ENCODE peak calls at places on chromosomes 13 and 19, in seven cellular contexts. One of them, this sample, is unnamed.

GRCh38 chr19:9857920-9858746 is 23.0 kb downstream of the PIN1 start:
- DNase-seq in H9: no peak
- DNase-seq in H1: no peak
- DNase-seq in mesenchymal stem cell: no peak
- DNase-seq in trophoblast cell: no peak
- DNase-seq in mesendoderm: no peak
- DNase-seq in IMR-90: no peak
- DNase-seq in this sample: no peak

GRCh38 chr13:112756967-112757758 is 67.3 kb downstream of the ATP11A start:
- DNase-seq in mesendoderm: no peak
- DNase-seq in H9: no peak
- DNase-seq in trophoblast cell: no peak
- DNase-seq in mesenchymal stem cell: no peak
- DNase-seq in H1: no peak
- DNase-seq in IMR-90: no peak
- DNase-seq in this sample: peak; percentile 36

GRCh38 chr13:75495938-75496337 is 14.0 kb upstream of the TBC1D4 start:
- DNase-seq in H9: no peak
- DNase-seq in mesenchymal stem cell: peak; percentile 68
- DNase-seq in trophoblast cell: peak; percentile 73
- DNase-seq in IMR-90: peak; percentile 80
- DNase-seq in H1: no peak
- DNase-seq in mesendoderm: no peak
- DNase-seq in this sample: no peak

GRCh38 chr13:67133476-67133875 is 96.7 kb downstream of the PCDH9 start:
- DNase-seq in trophoblast cell: no peak
- DNase-seq in mesendoderm: no peak
- DNase-seq in IMR-90: peak; percentile 23
- DNase-seq in H1: no peak
- DNase-seq in mesenchymal stem cell: no peak
- DNase-seq in H9: no peak
- DNase-seq in this sample: no peak

GRCh38 chr19:1001538-1002166 is 1.4 kb downstream of the GRIN3B start:
- DNase-seq in IMR-90: no peak
- DNase-seq in trophoblast cell: peak; percentile 70
- DNase-seq in mesendoderm: peak; percentile 55
- DNase-seq in H9: peak; percentile 74
- DNase-seq in H1: no peak
- DNase-seq in mesenchymal stem cell: peak; percentile 52
- DNase-seq in this sample: peak; percentile 65

GRCh38 chr13:44573790-44574465 is 2.2 kb downstream of the TSC22D1 start:
- DNase-seq in mesendoderm: peak; percentile 78
- DNase-seq in H1: no peak
- DNase-seq in trophoblast cell: peak; percentile 66
- DNase-seq in IMR-90: peak; percentile 67
- DNase-seq in H9: peak; percentile 55
- DNase-seq in mesenchymal stem cell: peak; percentile 50
- DNase-seq in this sample: no peak

GRCh38 chr13:71854401-71854800 is 12.6 kb downstream of the DACH1 start:
- DNase-seq in mesendoderm: no peak
- DNase-seq in H1: no peak
- DNase-seq in H9: no peak
- DNase-seq in IMR-90: no peak
- DNase-seq in trophoblast cell: no peak
- DNase-seq in mesenchymal stem cell: no peak
- DNase-seq in this sample: no peak

GRCh38 chr13:49878682-49879081 is 57.5 kb downstream of the SPRYD7 start:
- DNase-seq in H9: no peak
- DNase-seq in IMR-90: no peak
- DNase-seq in mesenchymal stem cell: no peak
- DNase-seq in H1: no peak
- DNase-seq in trophoblast cell: no peak
- DNase-seq in mesendoderm: no peak
- DNase-seq in this sample: no peak

GRCh38 chr13:43021926-43022670 is 1.3 kb upstream of the DNAJC15 start:
- DNase-seq in H9: no peak
- DNase-seq in trophoblast cell: peak; percentile 84
- DNase-seq in mesendoderm: no peak
- DNase-seq in IMR-90: peak; percentile 31
- DNase-seq in mesenchymal stem cell: no peak
- DNase-seq in H1: no peak
- DNase-seq in this sample: no peak

GRCh38 chr13:111153977-111154332 is 38.8 kb downstream of the ARHGEF7 start:
- DNase-seq in H9: no peak
- DNase-seq in mesenchymal stem cell: peak; percentile 65
- DNase-seq in H1: no peak
- DNase-seq in IMR-90: no peak
- DNase-seq in trophoblast cell: peak; percentile 78
- DNase-seq in mesendoderm: no peak
- DNase-seq in this sample: no peak

GRCh38 chr13:113774177-113775107 is 15.4 kb downstream of the TMEM255B start:
- DNase-seq in mesenchymal stem cell: peak; percentile 22
- DNase-seq in IMR-90: peak; percentile 19
- DNase-seq in mesendoderm: no peak
- DNase-seq in trophoblast cell: no peak
- DNase-seq in H1: no peak
- DNase-seq in H9: no peak
- DNase-seq in this sample: no peak

GRCh38 chr13:81442904-81443303 is 1102.0 kb upstream of the SPRY2 start:
- DNase-seq in H9: no peak
- DNase-seq in IMR-90: no peak
- DNase-seq in trophoblast cell: peak; percentile 41
- DNase-seq in H1: no peak
- DNase-seq in mesendoderm: no peak
- DNase-seq in mesenchymal stem cell: no peak
- DNase-seq in this sample: no peak

GRCh38 chr19:43481701-43482100 is 16.3 kb upstream of the LYPD3 start:
- DNase-seq in IMR-90: no peak
- DNase-seq in H9: no peak
- DNase-seq in trophoblast cell: no peak
- DNase-seq in H1: no peak
- DNase-seq in mesenchymal stem cell: no peak
- DNase-seq in mesendoderm: no peak
- DNase-seq in this sample: no peak

GRCh38 chr13:50122465-50122864 is 107.2 kb downstream of the KCNRG start:
- DNase-seq in trophoblast cell: no peak
- DNase-seq in mesendoderm: peak; percentile 36
- DNase-seq in IMR-90: no peak
- DNase-seq in mesenchymal stem cell: no peak
- DNase-seq in H1: no peak
- DNase-seq in H9: no peak
- DNase-seq in this sample: no peak

GRCh38 chr19:56405062-56405461 is 930 bp downstream of the ZNF583 start:
- DNase-seq in mesendoderm: no peak
- DNase-seq in trophoblast cell: no peak
- DNase-seq in mesenchymal stem cell: no peak
- DNase-seq in H9: no peak
- DNase-seq in IMR-90: no peak
- DNase-seq in H1: no peak
- DNase-seq in this sample: no peak

GRCh38 chr13:68708336-68708908 is 1399.2 kb upstream of the ATXN8OS start:
- DNase-seq in mesenchymal stem cell: no peak
- DNase-seq in IMR-90: no peak
- DNase-seq in mesendoderm: no peak
- DNase-seq in H1: no peak
- DNase-seq in trophoblast cell: peak; percentile 88
- DNase-seq in H9: peak; percentile 28
- DNase-seq in this sample: no peak

GRCh38 chr19:45887311-45887710 is 1.4 kb upstream of the IRF2BP1 start:
- DNase-seq in mesenchymal stem cell: no peak
- DNase-seq in trophoblast cell: peak; percentile 46
- DNase-seq in H1: no peak
- DNase-seq in mesendoderm: no peak
- DNase-seq in IMR-90: no peak
- DNase-seq in H9: no peak
- DNase-seq in this sample: no peak

GRCh38 chr19:43633520-43633919 is 6.1 kb downstream of the CADM4 start:
- DNase-seq in H1: no peak
- DNase-seq in IMR-90: no peak
- DNase-seq in mesendoderm: no peak
- DNase-seq in trophoblast cell: no peak
- DNase-seq in mesenchymal stem cell: no peak
- DNase-seq in H9: no peak
- DNase-seq in this sample: no peak

GRCh38 chr19:16040642-16041041 is 35.7 kb upstream of the TPM4 start:
- DNase-seq in H1: no peak
- DNase-seq in trophoblast cell: no peak
- DNase-seq in mesendoderm: no peak
- DNase-seq in H9: no peak
- DNase-seq in IMR-90: peak; percentile 10
- DNase-seq in mesenchymal stem cell: peak; percentile 17
- DNase-seq in this sample: no peak

GRCh38 chr13:62684359-62684758 is 1268.7 kb upstream of the PCDH20 start:
- DNase-seq in trophoblast cell: no peak
- DNase-seq in H9: no peak
- DNase-seq in mesenchymal stem cell: no peak
- DNase-seq in IMR-90: no peak
- DNase-seq in H1: no peak
- DNase-seq in mesendoderm: no peak
- DNase-seq in this sample: no peak

GRCh38 chr13:40488869-40489391 is 177.5 kb downstream of the FOXO1 start:
- DNase-seq in H9: no peak
- DNase-seq in mesenchymal stem cell: no peak
- DNase-seq in trophoblast cell: no peak
- DNase-seq in H1: no peak
- DNase-seq in mesendoderm: no peak
- DNase-seq in IMR-90: no peak
- DNase-seq in this sample: no peak

GRCh38 chr13:31943591-31943990 is 88.0 kb upstream of the FRY start:
- DNase-seq in mesendoderm: no peak
- DNase-seq in H1: no peak
- DNase-seq in trophoblast cell: no peak
- DNase-seq in H9: no peak
- DNase-seq in IMR-90: no peak
- DNase-seq in mesenchymal stem cell: no peak
- DNase-seq in this sample: no peak

GRCh38 chr13:94416454-94417080 is 62.9 kb downstream of the DCT start:
- DNase-seq in H1: peak; percentile 57
- DNase-seq in mesendoderm: peak; percentile 92
- DNase-seq in IMR-90: peak; percentile 24
- DNase-seq in mesenchymal stem cell: peak; percentile 33
- DNase-seq in trophoblast cell: peak; percentile 56
- DNase-seq in H9: peak; percentile 84
- DNase-seq in this sample: peak; percentile 40

GRCh38 chr13:33550885-33551284 is 265.3 kb upstream of the STARD13 start:
- DNase-seq in IMR-90: no peak
- DNase-seq in H1: no peak
- DNase-seq in H9: no peak
- DNase-seq in mesendoderm: no peak
- DNase-seq in mesenchymal stem cell: no peak
- DNase-seq in trophoblast cell: no peak
- DNase-seq in this sample: no peak

GRCh38 chr19:51196181-51196580 is 28.7 kb upstream of the CD33 start:
- DNase-seq in IMR-90: no peak
- DNase-seq in mesenchymal stem cell: no peak
- DNase-seq in trophoblast cell: no peak
- DNase-seq in H9: no peak
- DNase-seq in mesendoderm: no peak
- DNase-seq in H1: no peak
- DNase-seq in this sample: no peak

GRCh38 chr13:101339202-101339601 is 77.1 kb downstream of the NALCN start:
- DNase-seq in IMR-90: no peak
- DNase-seq in H1: no peak
- DNase-seq in H9: no peak
- DNase-seq in trophoblast cell: no peak
- DNase-seq in mesenchymal stem cell: no peak
- DNase-seq in mesendoderm: no peak
- DNase-seq in this sample: no peak

GRCh38 chr13:99224019-99224418 is 23.4 kb downstream of the UBAC2 start:
- DNase-seq in H9: no peak
- DNase-seq in IMR-90: no peak
- DNase-seq in mesenchymal stem cell: no peak
- DNase-seq in trophoblast cell: no peak
- DNase-seq in H1: no peak
- DNase-seq in mesendoderm: no peak
- DNase-seq in this sample: no peak
- H3K27ac ChIP-seq in H9: no peak overlapping the region
- H3K27ac ChIP-seq in IMR-90: no peak overlapping the region
- H3K27ac ChIP-seq in mesenchymal stem cell: no peak overlapping the region
- H3K27ac ChIP-seq in trophoblast cell: no peak overlapping the region
- H3K27ac ChIP-seq in H1: no peak overlapping the region
- H3K27ac ChIP-seq in mesendoderm: no peak overlapping the region
- H3K27ac ChIP-seq in this sample: no peak overlapping the region

DNA sequence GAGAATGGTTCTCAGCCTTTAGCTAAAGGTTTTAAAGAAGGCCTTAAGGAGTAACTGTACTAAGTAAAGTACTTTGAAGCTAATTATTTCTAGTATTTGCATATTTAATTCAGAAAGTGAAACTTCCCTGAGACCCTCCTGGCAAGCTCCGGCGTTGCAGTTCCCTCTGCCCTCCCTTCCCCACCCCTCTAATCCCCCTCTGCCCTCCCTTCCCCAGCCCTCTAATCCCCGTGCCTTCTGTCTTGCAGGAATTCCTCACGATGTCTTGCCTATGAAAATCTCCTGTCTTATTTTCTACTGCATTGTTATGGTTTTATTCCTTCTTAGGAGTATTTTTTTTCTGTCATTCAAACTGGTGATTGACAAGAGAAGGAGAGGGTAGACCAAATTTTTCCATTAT is 236.9 kb downstream of the COL4A1 start:
- DNase-seq in IMR-90: no peak
- DNase-seq in H1: no peak
- DNase-seq in H9: no peak
- DNase-seq in mesenchymal stem cell: no peak
- DNase-seq in mesendoderm: no peak
- DNase-seq in trophoblast cell: no peak
- DNase-seq in this sample: no peak
- H3K4me1 ChIP-seq in IMR-90: no peaks in the 10 kb centered on the region
- H3K4me1 ChIP-seq in H1: no peaks in the 10 kb centered on the region
- H3K4me1 ChIP-seq in H9: no peaks in the 10 kb centered on the region
- H3K4me1 ChIP-seq in mesenchymal stem cell: peaks cover 2% of the 10 kb centered on the region
- H3K4me1 ChIP-seq in mesendoderm: no peaks in the 10 kb centered on the region
- H3K4me1 ChIP-seq in trophoblast cell: no peaks in the 10 kb centered on the region
- H3K4me1 ChIP-seq in this sample: peaks cover 8% of the 10 kb centered on the region

GRCh38 chr13:48281556-48281955 is 22.0 kb upstream of the RB1 start:
- DNase-seq in trophoblast cell: no peak
- DNase-seq in mesenchymal stem cell: no peak
- DNase-seq in mesendoderm: no peak
- DNase-seq in H1: no peak
- DNase-seq in H9: no peak
- DNase-seq in IMR-90: no peak
- DNase-seq in this sample: no peak
- H2AK5ac ChIP-seq in trophoblast cell: no peak overlapping the region
- H2AK5ac ChIP-seq in mesenchymal stem cell: no peak overlapping the region
- H2AK5ac ChIP-seq in mesendoderm: no peak overlapping the region
- H2AK5ac ChIP-seq in H1: no peak overlapping the region
- H2AK5ac ChIP-seq in H9: no peak overlapping the region
- H2AK5ac ChIP-seq in IMR-90: no peak overlapping the region
- H2AK5ac ChIP-seq in this sample: no peak overlapping the region

DNA sequence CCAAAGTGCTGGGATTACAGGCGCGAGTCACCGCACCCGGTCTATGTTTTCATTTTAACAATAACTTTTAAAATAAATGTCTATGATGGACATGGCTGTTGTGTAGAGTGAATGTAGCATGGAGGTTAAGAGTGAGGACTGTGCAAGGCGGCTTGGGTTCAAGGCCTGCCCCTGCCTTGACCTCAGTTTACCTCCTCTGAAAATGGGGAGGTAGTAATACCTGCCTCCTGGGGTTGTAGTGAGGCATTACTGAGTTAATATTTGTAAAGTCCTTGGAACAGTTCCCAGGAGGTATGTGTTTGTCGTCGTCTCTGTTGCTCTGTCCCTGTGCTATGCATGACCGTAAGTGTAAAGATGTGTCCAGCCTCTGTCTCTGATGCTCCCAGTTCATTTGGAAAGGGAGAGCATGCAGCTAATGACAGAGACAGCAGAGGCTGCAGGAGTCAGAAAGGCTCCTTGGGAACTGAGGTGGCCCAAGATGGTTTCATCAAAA is 9.4 kb downstream of the GARRE1 start:
- DNase-seq in IMR-90: no peak
- DNase-seq in mesenchymal stem cell: no peak
- DNase-seq in mesendoderm: no peak
- DNase-seq in trophoblast cell: no peak
- DNase-seq in H1: no peak
- DNase-seq in H9: no peak
- DNase-seq in this sample: no peak
- H3K27ac ChIP-seq in IMR-90: no peak overlapping the region
- H3K27ac ChIP-seq in mesenchymal stem cell: no peak overlapping the region
- H3K27ac ChIP-seq in mesendoderm: no peak overlapping the region
- H3K27ac ChIP-seq in trophoblast cell: no peak overlapping the region
- H3K27ac ChIP-seq in H1: no peak overlapping the region
- H3K27ac ChIP-seq in H9: no peak overlapping the region
- H3K27ac ChIP-seq in this sample: no peak overlapping the region